ENCODE peak calls at places on chromosomes 5 and 9, in ten cellular contexts. E, S, M, G, Z, N, L, Q, F and R are unnamed samples.

GRCh38 chr9:8095531-8096223 is 296.1 kb upstream of the DMAC1 start:
- DNase-seq in L (no peak), Q (no peak), M (no peak), Z (no peak), S (no peak), G (no peak), E (no peak), N (no peak), F (no peak), R (no peak)

GRCh38 chr9:13705913-13706312 is 426.4 kb upstream of the MPDZ start:
- DNase-seq in F (peak; percentile 85), S (no peak), Q (peak; percentile 1), G (no peak), Z (no peak), E (no peak), N (no peak), M (no peak), L (no peak), R (no peak)

GRCh38 chr9:22683393-22684075 is 236.9 kb downstream of the DMRTA1 start:
- DNase-seq in E (no peak), L (no peak), N (no peak), M (no peak), S (no peak), Q (no peak), F (no peak), Z (no peak), G (no peak), R (no peak)

GRCh38 chr5:56561-57290 is 35.2 kb upstream of the PLEKHG4B start:
- DNase-seq in Z (peak; percentile 67), M (no peak), Q (no peak), F (no peak), S (peak; percentile 22), E (no peak), N (no peak), L (no peak), G (no peak), R (no peak)

GRCh38 chr9:83387401-83388185 is 150.6 kb downstream of the FRMD3 start:
- DNase-seq in F (no peak), M (no peak), L (no peak), G (peak; percentile 79), Z (no peak), N (no peak), E (no peak), Q (no peak), S (no peak), R (no peak)

GRCh38 chr5:135045488-135045887 is 11.5 kb upstream of the PITX1 start:
- DNase-seq in N (no peak), G (no peak), Q (no peak), L (no peak), F (no peak), E (no peak), Z (no peak), S (no peak), M (no peak), R (no peak)

GRCh38 chr5:1526151-1526631 is 2.4 kb upstream of the LPCAT1 start:
- DNase-seq in S (peak; percentile 6), M (peak; percentile 7), L (peak; percentile 22), E (no peak), F (peak; percentile 44), Q (no peak), N (no peak), G (no peak), Z (no peak), R (peak; percentile 44)

GRCh38 chr9:27679338-27679737 is 106.1 kb upstream of the C9orf72 start:
- DNase-seq in Z (no peak), G (no peak), S (no peak), L (no peak), F (no peak), Q (no peak), E (no peak), N (no peak), M (no peak), R (no peak)

GRCh38 chr9:131056781-131057506 is 39.4 kb upstream of the AIF1L start:
- DNase-seq in Z (no peak), E (no peak), M (no peak), N (no peak), F (no peak), G (no peak), S (no peak), Q (no peak), L (no peak), R (no peak)

GRCh38 chr5:38653389-38653788 is 96.9 kb upstream of the LIFR start:
- DNase-seq in Z (no peak), Q (no peak), L (no peak), N (no peak), G (no peak), M (no peak), E (no peak), F (no peak), S (no peak), R (no peak)

GRCh38 chr9:89358376-89358775 is 40.1 kb downstream of the SECISBP2 start:
- DNase-seq in Z (no peak), F (no peak), S (no peak), M (no peak), Q (no peak), L (no peak), N (no peak), G (no peak), E (no peak), R (no peak)

GRCh38 chr5:39092581-39093350 is 18.6 kb upstream of the RICTOR start:
- DNase-seq in G (no peak), F (no peak), E (no peak), S (no peak), Z (no peak), Q (no peak), L (no peak), N (no peak), M (no peak), R (no peak)

GRCh38 chr9:138117836-138118235 is 240.3 kb downstream of the CACNA1B start:
- DNase-seq in Z (no peak), M (no peak), E (no peak), Q (no peak), L (no peak), N (no peak), F (no peak), G (no peak), S (no peak), R (no peak)

GRCh38 chr5:73482383-73483193 is 15.7 kb upstream of the BTF3 start:
- DNase-seq in M (no peak), N (no peak), E (no peak), S (no peak), Q (no peak), Z (peak; percentile 54), F (no peak), G (no peak), L (no peak), R (no peak)

GRCh38 chr5:167378894-167379723 is 912.3 kb upstream of the WWC1 start:
- DNase-seq in M (peak; percentile 47), L (no peak), E (no peak), N (no peak), Z (no peak), S (no peak), F (no peak), G (no peak), Q (no peak), R (no peak)

GRCh38 chr9:105308448-105309412 is 64.3 kb downstream of the SLC44A1 start:
- DNase-seq in G (no peak), E (no peak), N (no peak), M (no peak), F (no peak), S (no peak), Q (no peak), Z (no peak), L (no peak), R (no peak)

GRCh38 chr5:163880307-163880706 is 374.9 kb downstream of the MAT2B start:
- DNase-seq in S (no peak), Q (no peak), L (no peak), Z (no peak), E (no peak), N (no peak), G (no peak), F (no peak), M (no peak), R (no peak)
- TF ChIP-seq EP300 in S (no peak), Q (no peak), L (no peak), Z (no peak), E (no peak), N (no peak), G (no peak), F (no peak), M (no peak), R (no peak)

GRCh38 chr5:129830288-129830687 is 74.0 kb upstream of the CHSY3 start:
- DNase-seq in G (no peak), M (no peak), F (no peak), Z (no peak), E (no peak), N (no peak), Q (no peak), L (no peak), S (no peak), R (no peak)
- TF ChIP-seq EP300 in G (no peak), M (no peak), F (no peak), Z (no peak), E (no peak), N (no peak), Q (no peak), L (no peak), S (no peak), R (no peak)

GRCh38 chr9:87446527-87446926 is 51.1 kb upstream of the DAPK1 start:
- DNase-seq in F (no peak), M (no peak), Q (no peak), G (no peak), N (no peak), Z (no peak), S (no peak), E (no peak), L (no peak), R (no peak)

GRCh38 chr9:87447547-87448432 is 49.9 kb upstream of the DAPK1 start:
- DNase-seq in Q (peak; percentile 40), G (no peak), N (no peak), M (no peak), S (no peak), Z (peak; percentile 17), F (no peak), L (no peak), E (no peak), R (no peak)

GRCh38 chr9:87443006-87443405 is 54.7 kb upstream of the DAPK1 start:
- DNase-seq in L (no peak), Z (no peak), G (no peak), E (no peak), S (no peak), M (no peak), F (no peak), N (no peak), Q (no peak), R (no peak)

GRCh38 chr9:87443461-87443860 is 54.2 kb upstream of the DAPK1 start:
- DNase-seq in N (no peak), G (no peak), S (no peak), E (no peak), Z (no peak), F (no peak), Q (no peak), M (no peak), L (no peak), R (no peak)

GRCh38 chr9:87445646-87446045 is 52.0 kb upstream of the DAPK1 start:
- DNase-seq in Q (no peak), M (peak; percentile 30), N (no peak), F (no peak), G (no peak), L (peak; percentile 37), E (peak; percentile 60), S (no peak), Z (peak; percentile 74), R (no peak)
- TF ChIP-seq EP300 in Q (no peak), M (no peak), N (no peak), F (no peak), G (no peak), L (no peak), E (no peak), S (no peak), Z (no peak), R (no peak)

GRCh38 chr9:14746655-14747054 is 24.1 kb upstream of the CER1 start:
- DNase-seq in Z (no peak), S (no peak), Q (no peak), F (no peak), E (no peak), M (no peak), L (no peak), G (no peak), N (no peak), R (no peak)
- TF ChIP-seq EP300 in Z (no peak), S (no peak), Q (no peak), F (no peak), E (no peak), M (no peak), L (no peak), G (no peak), N (no peak), R (no peak)